ENCODE peak calls at places on chromosomes 6 and 20, in nine cellular contexts. K is H54, J is HCT116, R is GM12892, Y is adrenal gland, Z is stomach, W is endothelial cell of umbilical vein, F is NB4, P is breast epithelium. V is an unnamed sample.

GRCh38 chr6:52839124-52840055 is 1.2 kb downstream of the GSTA5 start:
- DNase-seq in K (peak), J (peak), R (peak), Y (peak), Z (peak), W (peak), F (peak), P (peak), V (peak)

GRCh38 chr6:28947831-28948270 is 24.1 kb upstream of the TRIM27 start:
- DNase-seq in K (no peak), J (no peak), R (no peak), Y (no peak), Z (no peak), W (peak), F (no peak), P (no peak), V (no peak)

GRCh38 chr6:30061766-30062458 is 847 bp downstream of the POLR1H start:
- DNase-seq in K (no peak), J (no peak), R (no peak), Y (no peak), Z (peak), W (no peak), F (peak), P (no peak), V (peak)

GRCh38 chr6:161434921-161435411 is 161.1 kb upstream of the AGPAT4 start:
- DNase-seq in K (peak), J (no peak), R (no peak), Y (peak), Z (no peak), W (peak), F (no peak), P (no peak), V (no peak)

GRCh38 chr6:112501705-112502104 is 154.6 kb downstream of the RFPL4B start:
- DNase-seq in K (no peak), J (no peak), R (no peak), Y (no peak), Z (no peak), W (peak), F (peak), P (no peak), V (no peak)

GRCh38 chr6:170085475-170086401 is 205.1 kb downstream of the DLL1 start:
- DNase-seq in K (no peak), J (no peak), R (no peak), Y (no peak), Z (peak), W (no peak), F (no peak), P (no peak), V (no peak)

GRCh38 chr20:10404023-10404628 is 29.9 kb downstream of the MKKS start:
- DNase-seq in K (no peak), J (no peak), R (no peak), Y (no peak), Z (no peak), W (no peak), F (peak), P (no peak), V (no peak)

GRCh38 chr20:53608456-53609413 is 15.1 kb upstream of the ZNF217 start:
- DNase-seq in K (no peak), J (no peak), R (no peak), Y (no peak), Z (peak), W (no peak), F (peak), P (no peak), V (no peak)

GRCh38 chr6:144264270-144265060 is 20.7 kb upstream of the UTRN start:
- DNase-seq in K (peak), J (peak), R (no peak), Y (peak), Z (no peak), W (peak), F (no peak), P (peak), V (no peak)

GRCh38 chr6:89251170-89251569 is 34.0 kb upstream of the GABRR1 start:
- DNase-seq in K (no peak), J (no peak), R (no peak), Y (no peak), Z (no peak), W (peak), F (no peak), P (no peak), V (no peak)

GRCh38 chr20:34458631-34459030 is 57.6 kb upstream of the DYNLRB1 start:
- DNase-seq in K (no peak), J (no peak), R (no peak), Y (no peak), Z (no peak), W (peak), F (no peak), P (no peak), V (no peak)

GRCh38 chr20:4341804-4342560 is 326.6 kb upstream of the RNF24 start:
- DNase-seq in K (no peak), J (no peak), R (no peak), Y (no peak), Z (no peak), W (no peak), F (no peak), P (no peak), V (no peak)

GRCh38 chr6:31815025-31815838 is at the start of the genes HSPA1A and HSPA1L:
- DNase-seq in K (no peak), J (no peak), R (peak), Y (peak), Z (peak), W (peak), F (peak), P (peak), V (peak)

GRCh38 chr6:156883497-156884252 is 106.5 kb downstream of the ARID1B start:
- DNase-seq in K (no peak), J (no peak), R (no peak), Y (no peak), Z (peak), W (peak), F (no peak), P (no peak), V (no peak)

GRCh38 chr6:139927236-139927635 is 552.8 kb upstream of the CITED2 start:
- DNase-seq in K (no peak), J (no peak), R (no peak), Y (no peak), Z (no peak), W (peak), F (peak), P (no peak), V (peak)

GRCh38 chr6:32188381-32189081 is 1.5 kb downstream of the PBX2 start:
- DNase-seq in K (no peak), J (no peak), R (no peak), Y (no peak), Z (no peak), W (peak), F (no peak), P (no peak), V (no peak)

GRCh38 chr6:123777554-123777953 is 26.1 kb upstream of the NKAIN2 start:
- DNase-seq in K (no peak), J (no peak), R (no peak), Y (no peak), Z (no peak), W (peak), F (peak), P (no peak), V (no peak)

GRCh38 chr6:95574811-95575210 is 2.5 kb upstream of the MANEA start:
- DNase-seq in K (no peak), J (no peak), R (no peak), Y (no peak), Z (no peak), W (no peak), F (peak), P (no peak), V (no peak)

GRCh38 chr20:25470045-25470444 is 62.6 kb downstream of the GINS1 start:
- DNase-seq in K (no peak), J (peak), R (peak), Y (no peak), Z (peak), W (peak), F (peak), P (no peak), V (peak)

GRCh38 chr6:123655520-123656306 is 19.0 kb upstream of the TRDN start:
- DNase-seq in K (no peak), J (no peak), R (no peak), Y (no peak), Z (no peak), W (peak), F (peak), P (no peak), V (no peak)

GRCh38 chr20:46070215-46070910 is 19.4 kb downstream of the NCOA5 start:
- DNase-seq in K (no peak), J (no peak), R (no peak), Y (no peak), Z (no peak), W (no peak), F (no peak), P (no peak), V (no peak)

GRCh38 chr20:19922716-19923115 is 94.4 kb upstream of the NAA20 start:
- DNase-seq in K (no peak), J (no peak), R (no peak), Y (no peak), Z (no peak), W (no peak), F (no peak), P (no peak), V (no peak)

GRCh38 chr6:167733740-167734661 is 92.7 kb upstream of the AFDN start:
- DNase-seq in K (no peak), J (no peak), R (no peak), Y (peak), Z (peak), W (peak), F (no peak), P (no peak), V (no peak)

GRCh38 chr20:59645316-59645715 is 41.0 kb downstream of the PHACTR3 start:
- DNase-seq in K (no peak), J (no peak), R (no peak), Y (no peak), Z (no peak), W (no peak), F (no peak), P (no peak), V (no peak)

GRCh38 chr6:43077981-43078411 is 1.9 kb downstream of the PTK7 start:
- DNase-seq in K (no peak), J (no peak), R (no peak), Y (no peak), Z (no peak), W (no peak), F (no peak), P (no peak), V (no peak)

GRCh38 chr6:160101262-160102205 is 20.1 kb upstream of the SLC22A1 start:
- DNase-seq in K (no peak), J (no peak), R (no peak), Y (no peak), Z (no peak), W (no peak), F (no peak), P (no peak), V (peak)

GRCh38 chr20:20492521-20493334 is 124.8 kb downstream of the INSM1 start:
- DNase-seq in K (no peak), J (no peak), R (no peak), Y (no peak), Z (peak), W (peak), F (no peak), P (no peak), V (no peak)

GRCh38 chr20:60402209-60403058 is 444.2 kb downstream of the CDH26 start:
- DNase-seq in K (no peak), J (no peak), R (no peak), Y (no peak), Z (no peak), W (no peak), F (peak), P (no peak), V (no peak)

GRCh38 chr6:29651413-29652197 is 5.3 kb upstream of the MOG start:
- DNase-seq in K (no peak), J (peak), R (no peak), Y (no peak), Z (no peak), W (peak), F (peak), P (no peak), V (peak)

GRCh38 chr6:87941556-87942358 is 105.9 kb upstream of the SPACA1 start:
- DNase-seq in K (no peak), J (no peak), R (no peak), Y (no peak), Z (no peak), W (no peak), F (no peak), P (no peak), V (no peak)

GRCh38 chr20:53409177-53409576 is 184.5 kb downstream of the ZNF217 start:
- DNase-seq in K (no peak), J (no peak), R (no peak), Y (no peak), Z (no peak), W (no peak), F (no peak), P (no peak), V (no peak)

GRCh38 chr6:116631379-116631990 is 15.2 kb downstream of the RSPH4A start:
- DNase-seq in K (no peak), J (no peak), R (no peak), Y (no peak), Z (no peak), W (no peak), F (no peak), P (no peak), V (no peak)

GRCh38 chr6:112468359-112468758 is 121.2 kb downstream of the RFPL4B start:
- DNase-seq in K (no peak), J (no peak), R (no peak), Y (no peak), Z (no peak), W (no peak), F (no peak), P (no peak), V (no peak)

GRCh38 chr6:106739387-106739786 is 110.0 kb downstream of the QRSL1 start:
- DNase-seq in K (peak), J (no peak), R (no peak), Y (peak), Z (peak), W (no peak), F (no peak), P (peak), V (no peak)

GRCh38 chr6:10521104-10521808 is at the start of gene GCNT2:
- DNase-seq in K (no peak), J (no peak), R (no peak), Y (no peak), Z (peak), W (peak), F (peak), P (no peak), V (peak)
- TF ChIP-seq POLR2A in K (no peak), J (no peak), R (no peak), Y (no peak), Z (peak), W (peak), F (no peak), P (no peak), V (peak)

DNA sequence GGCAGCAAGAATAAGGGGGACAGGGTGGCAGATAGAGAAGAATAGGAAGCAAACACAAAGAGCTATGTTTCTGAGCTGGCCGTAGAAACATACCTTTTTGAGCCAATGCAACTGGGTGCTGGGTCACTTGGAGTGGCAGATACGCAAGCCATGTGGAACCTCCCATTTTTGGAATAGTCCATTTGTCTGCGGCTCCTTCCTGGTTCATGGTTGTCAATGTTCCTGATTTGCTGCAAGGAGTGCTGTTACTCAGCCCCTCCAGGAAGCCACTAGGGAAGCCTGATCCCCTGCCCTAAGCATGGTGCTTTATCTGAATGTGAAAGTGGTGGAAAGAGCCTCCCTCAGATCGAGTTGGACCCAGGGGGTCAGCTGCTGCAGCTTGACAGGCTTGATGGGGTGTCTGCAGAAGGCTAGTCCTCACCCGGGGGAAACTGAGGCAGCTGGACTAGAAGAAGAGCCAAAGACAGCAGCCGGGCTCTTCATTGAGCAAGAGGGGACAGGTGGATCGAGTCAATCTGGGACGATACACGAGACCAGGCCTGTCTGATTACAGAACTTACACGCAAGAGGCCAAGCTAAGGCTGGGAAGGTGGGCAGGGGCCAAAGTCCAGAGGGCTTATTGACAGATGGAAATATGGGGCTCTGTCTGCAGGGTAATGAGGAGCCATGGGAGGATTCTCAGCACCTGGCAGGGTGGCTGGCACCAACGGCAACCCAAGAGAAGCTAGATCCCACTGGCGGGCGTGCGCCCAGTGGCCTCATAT is 57.4 kb upstream of the CTNNBL1 start:
- DNase-seq in K (no peak), J (no peak), R (no peak), Y (no peak), Z (no peak), W (no peak), F (no peak), P (no peak), V (no peak)
- TF ChIP-seq POLR2A in K (no peak), J (no peak), R (no peak), Y (no peak), Z (no peak), W (no peak), F (no peak), P (no peak), V (no peak)

DNA sequence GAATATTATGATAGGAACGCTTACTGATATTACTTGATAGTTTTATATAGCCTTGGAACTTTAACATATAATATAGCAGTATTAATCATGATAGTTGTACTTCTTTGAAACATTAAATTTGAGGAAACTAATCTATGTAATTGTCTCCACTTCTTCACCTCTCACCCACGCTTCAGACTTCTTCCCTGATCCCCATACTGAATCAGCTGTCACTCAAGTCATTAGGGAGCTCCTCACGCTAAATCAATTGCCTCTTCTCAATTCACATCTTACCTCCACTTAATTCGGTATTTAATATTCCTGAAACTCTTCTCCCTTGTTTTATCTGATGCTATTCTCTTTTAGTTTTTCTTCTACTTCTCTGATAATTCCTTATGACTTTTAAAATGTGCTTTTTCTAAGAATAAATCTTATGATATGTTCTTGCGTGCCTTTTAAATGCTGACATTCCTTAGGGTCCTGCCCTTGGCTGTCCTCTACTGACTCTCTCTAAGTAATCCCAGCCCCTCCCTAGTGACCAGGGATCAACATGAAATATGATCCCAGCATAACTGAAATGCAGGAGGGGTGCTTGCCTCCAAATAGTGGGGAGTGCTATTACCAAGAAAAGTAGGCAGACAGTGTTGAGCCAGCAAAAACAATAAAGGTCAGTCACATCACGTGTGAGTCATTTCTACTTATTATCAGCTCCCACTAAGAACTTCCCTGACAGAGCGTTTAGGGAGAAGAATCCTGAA is 9.9 kb downstream of the ANKRD66 start:
- DNase-seq in K (no peak), J (no peak), R (no peak), Y (no peak), Z (no peak), W (no peak), F (no peak), P (no peak), V (no peak)
- TF ChIP-seq POLR2A in K (no peak), J (no peak), R (no peak), Y (no peak), Z (no peak), W (no peak), F (no peak), P (no peak), V (no peak)

GRCh38 chr6:44771647-44772415 is 384.3 kb downstream of the CDC5L start:
- DNase-seq in K (no peak), J (no peak), R (no peak), Y (peak), Z (no peak), W (no peak), F (no peak), P (no peak), V (no peak)
- TF ChIP-seq POLR2A in K (no peak), J (no peak), R (no peak), Y (no peak), Z (no peak), W (no peak), F (no peak), P (no peak), V (no peak)

V was measured in erythroblast.